ENCODE peak calls at places on chromosome 18, in eight cellular contexts. R is kidney epithelial cell; T is neural progenitor cell; S is naive thymus-derived CD8-positive, alpha-beta T cell; D is effector CD4-positive, alpha-beta T cell; Q is right atrium auricular region; X is AG09319; N is NCI-H1092 treated with DMSO at 0.1 percent for 48 hours. V is an unnamed sample.

GRCh38 chr18:59357928-59358327 is 1.1 kb downstream of the LMAN1 start:
- DNase-seq in S (no peak), R (peak), Q (no peak), X (no peak), T (peak), N (no peak), D (no peak), V (peak)

GRCh38 chr18:55950379-55951166 is 362.6 kb upstream of the TCF4 start:
- DNase-seq in N (no peak), D (no peak), R (no peak), X (no peak), T (no peak), Q (no peak), S (no peak), V (no peak)

GRCh38 chr18:78108587-78108986 is 858.9 kb downstream of the GALR1 start:
- DNase-seq in T (no peak), R (no peak), S (no peak), Q (no peak), X (no peak), D (no peak), N (no peak), V (no peak)

GRCh38 chr18:38297910-38298309 is 732.3 kb upstream of the CELF4 start:
- DNase-seq in R (no peak), Q (no peak), X (no peak), T (no peak), S (no peak), D (no peak), N (no peak), V (no peak)

GRCh38 chr18:44130365-44130942 is 550.2 kb upstream of the SETBP1 start:
- DNase-seq in D (no peak), Q (no peak), S (no peak), X (no peak), R (peak), N (peak), T (peak), V (peak)

GRCh38 chr18:677951-678363 is 20.5 kb downstream of the TYMS start:
- DNase-seq in N (no peak), X (no peak), Q (no peak), R (no peak), D (no peak), S (no peak), T (no peak), V (no peak)

GRCh38 chr18:61980355-61980754 is 87.5 kb upstream of the RNF152 start:
- DNase-seq in R (no peak), T (no peak), N (no peak), Q (no peak), S (no peak), X (no peak), D (no peak), V (peak)

GRCh38 chr18:58288922-58289797 is 245.1 kb downstream of the NEDD4L start:
- DNase-seq in T (peak), R (peak), X (no peak), D (no peak), N (no peak), S (no peak), Q (no peak), V (peak)